ENCODE peak calls at places on chromosome 14, in ten cellular contexts. X is kidney tubule cell; B is heart right ventricle; G is WTC11; Q is stimulated activated CD4-positive, alpha-beta T cell treated with anti-CD3 and anti-CD28 coated beads, Interleukin-1b, Interleukin-23, amount 100 ng/mL, for 1 hour; O is activated CD8-positive, alpha-beta memory T cell treated with anti-CD3 and anti-CD28 coated beads, Interleukin-2, amount 50 U/mL, for 48 hours; U is iPS DF 6.9; C is glutamatergic neuron; F is GM06990; M is AG10803. H is an unnamed sample.

GRCh38 chr14:84228702-84229101 is 1301.2 kb upstream of the FLRT2 start:
- DNase-seq in X (no peak), B (no peak), M (no peak), O (no peak), C (no peak), G (no peak), U (no peak), F (no peak), Q (no peak), H (no peak)

GRCh38 chr14:75042040-75042439 is 9.2 kb downstream of the MLH3 start:
- DNase-seq in B (no peak), M (peak; percentile 48), X (peak; percentile 66), C (peak; percentile 32), G (no peak), F (no peak), O (no peak), Q (no peak), U (no peak), H (no peak)

GRCh38 chr14:102095871-102096568 is 9.2 kb upstream of the HSP90AA1 start:
- DNase-seq in U (no peak), G (no peak), X (no peak), M (no peak), C (peak; percentile 65), Q (no peak), O (no peak), B (no peak), F (no peak), H (no peak)

GRCh38 chr14:45177081-45177480 is 41.4 kb downstream of the FANCM start:
- DNase-seq in B (no peak), G (no peak), U (no peak), O (no peak), X (no peak), M (peak; percentile 70), Q (no peak), C (no peak), F (no peak), H (no peak)

GRCh38 chr14:96816281-96816680 is 19.1 kb downstream of the VRK1 start:
- DNase-seq in U (no peak), C (no peak), Q (no peak), G (no peak), O (no peak), B (no peak), F (no peak), X (no peak), M (no peak), H (no peak)

GRCh38 chr14:76976623-76977005 is 51.9 kb downstream of the IRF2BPL start:
- DNase-seq in B (no peak), F (no peak), Q (no peak), X (no peak), M (no peak), G (no peak), C (no peak), U (no peak), O (no peak), H (no peak)

GRCh38 chr14:55965851-55966250 is 152.4 kb upstream of the PELI2 start:
- DNase-seq in F (no peak), U (no peak), O (no peak), B (no peak), G (no peak), X (no peak), Q (no peak), C (no peak), M (no peak), H (no peak)

GRCh38 chr14:32400480-32400879 is 71.4 kb downstream of the AKAP6 start:
- DNase-seq in M (peak; percentile 87), C (no peak), X (peak; percentile 58), Q (no peak), U (no peak), F (no peak), B (no peak), G (no peak), O (no peak), H (no peak)

GRCh38 chr14:68937790-68938514 is 41.1 kb downstream of the ACTN1 start:
- DNase-seq in C (no peak), Q (no peak), X (peak; percentile 51), U (no peak), M (peak; percentile 32), F (no peak), B (peak; percentile 75), O (no peak), G (peak; percentile 61), H (no peak)

GRCh38 chr14:58171090-58171489 is 19.1 kb upstream of the ARMH4 start:
- DNase-seq in X (peak; percentile 93), M (peak; percentile 86), U (peak; percentile 93), Q (peak; percentile 17), F (no peak), C (peak; percentile 81), G (peak; percentile 92), B (peak; percentile 33), O (peak; percentile 66), H (peak; percentile 77)

GRCh38 chr14:20191396-20191795 is 700 bp downstream of the OR11G2 start:
- DNase-seq in G (no peak), Q (no peak), C (no peak), F (no peak), O (no peak), M (no peak), X (no peak), U (no peak), B (no peak), H (no peak)

GRCh38 chr14:33254876-33255275 is 316.2 kb downstream of the NPAS3 start:
- DNase-seq in M (no peak), O (no peak), C (no peak), G (no peak), F (no peak), Q (no peak), U (no peak), B (peak; percentile 23), X (no peak), H (no peak)

GRCh38 chr14:102568115-102568614 is 24.3 kb upstream of the RCOR1 start:
- DNase-seq in X (peak; percentile 62), O (no peak), G (peak; percentile 66), Q (no peak), C (no peak), F (no peak), B (no peak), M (no peak), U (no peak), H (peak; percentile 61)

GRCh38 chr14:23538785-23539184 is 12.8 kb downstream of the ZFHX2 start:
- DNase-seq in Q (no peak), F (no peak), U (no peak), M (peak; percentile 16), G (peak; percentile 58), B (peak; percentile 36), C (peak; percentile 63), O (no peak), X (no peak), H (no peak)

GRCh38 chr14:92615451-92615850 is 101.9 kb downstream of the RIN3 start:
- DNase-seq in O (peak; percentile 74), G (no peak), Q (peak; percentile 8), C (no peak), X (no peak), F (peak; percentile 52), M (no peak), B (no peak), U (no peak), H (no peak)

GRCh38 chr14:77761205-77761931 is 412 bp upstream of the SNW1 start:
- DNase-seq in O (no peak), F (no peak), G (peak; percentile 36), Q (no peak), X (peak; percentile 40), M (peak; percentile 65), B (peak; percentile 25), U (no peak), C (peak; percentile 26), H (no peak)

GRCh38 chr14:33589334-33589733 is 361.5 kb downstream of the EGLN3 start:
- DNase-seq in Q (no peak), F (no peak), X (peak; percentile 85), U (no peak), C (no peak), O (no peak), G (no peak), M (peak; percentile 91), B (no peak), H (no peak)

GRCh38 chr14:50362791-50363733 is 33.6 kb downstream of the CDKL1 start:
- DNase-seq in U (no peak), C (no peak), X (no peak), Q (no peak), B (no peak), O (peak; percentile 66), M (peak; percentile 31), G (no peak), F (peak; percentile 18), H (no peak)

GRCh38 chr14:83827383-83827782 is 1702.6 kb upstream of the FLRT2 start:
- DNase-seq in F (no peak), U (no peak), X (peak; percentile 9), G (no peak), M (no peak), C (no peak), O (no peak), Q (no peak), B (no peak), H (no peak)

GRCh38 chr14:95173518-95173917 is 16.2 kb upstream of the DICER1 start:
- DNase-seq in F (no peak), O (no peak), M (no peak), Q (no peak), U (no peak), C (no peak), G (no peak), B (no peak), X (no peak), H (no peak)

GRCh38 chr14:38490273-38490672 is 234.4 kb upstream of the CLEC14A start:
- DNase-seq in O (no peak), Q (no peak), M (no peak), G (no peak), F (no peak), B (no peak), X (no peak), U (no peak), C (no peak), H (no peak)

GRCh38 chr14:65291561-65291960 is 121.0 kb upstream of the FUT8 start:
- DNase-seq in Q (no peak), F (no peak), U (no peak), M (no peak), B (no peak), X (no peak), G (no peak), O (no peak), C (no peak), H (no peak)

GRCh38 chr14:105974902-105975301 is 448.5 kb downstream of the TMEM121 start:
- DNase-seq in C (no peak), X (peak; percentile 21), F (no peak), U (no peak), M (no peak), B (no peak), O (peak; percentile 82), G (no peak), Q (peak; percentile 40), H (no peak)

GRCh38 chr14:101031721-101032120 is 128.2 kb upstream of the RTL1 start:
- DNase-seq in F (no peak), O (no peak), U (no peak), C (peak; percentile 1), B (no peak), X (no peak), G (no peak), M (no peak), Q (no peak), H (no peak)

GRCh38 chr14:79044894-79045624 is 874.9 kb downstream of the NRXN3 start:
- DNase-seq in B (no peak), O (no peak), C (no peak), X (peak; percentile 93), F (no peak), U (no peak), G (no peak), M (peak; percentile 17), Q (no peak), H (no peak)

GRCh38 chr14:36663404-36664321 is 2.0 kb downstream of the PAX9 start:
- DNase-seq in B (no peak), M (peak; percentile 51), X (peak; percentile 12), O (no peak), Q (no peak), C (no peak), F (no peak), U (no peak), G (peak; percentile 66), H (no peak)